ENCODE peak calls at places on chromosome 9, in ten cellular contexts. E is DND-41, M is retinal pigment epithelial cell, S is HCT116, I is tibial nerve, U is A549, N is body of pancreas, Y is H1, O is astrocyte, A is coronary artery. T is an unnamed sample.

GRCh38 chr9:114779352-114779845 is 26.4 kb downstream of the TNFSF15 start:
- DNase-seq in S (peak; percentile 22), E (no peak), I (no peak), U (peak; percentile 56), N (peak; percentile 92), M (peak; percentile 95), O (peak; percentile 28), Y (no peak), A (no peak), T (no peak)

GRCh38 chr9:116686135-116686534 is 970 bp upstream of the TRIM32 start:
- DNase-seq in N (no peak), E (no peak), M (no peak), A (no peak), S (no peak), Y (no peak), U (no peak), I (no peak), O (no peak), T (no peak)

GRCh38 chr9:116842658-116843057 is 155.6 kb downstream of the TRIM32 start:
- DNase-seq in U (no peak), A (no peak), I (no peak), Y (peak; percentile 39), N (no peak), E (no peak), S (no peak), M (no peak), O (no peak), T (no peak)

GRCh38 chr9:115164511-115164974 is 46.6 kb upstream of the TNC start:
- DNase-seq in E (peak; percentile 47), N (peak; percentile 17), S (peak; percentile 94), A (no peak), Y (no peak), U (no peak), I (no peak), M (peak; percentile 70), O (peak; percentile 69), T (peak; percentile 57)

GRCh38 chr9:115411993-115412452 is 294.1 kb upstream of the TNC start:
- DNase-seq in O (peak; percentile 85), S (no peak), E (no peak), Y (no peak), N (no peak), A (no peak), U (no peak), I (no peak), M (no peak), T (peak; percentile 97)

GRCh38 chr9:14428781-14429230 is 114.9 kb upstream of the NFIB start:
- DNase-seq in M (no peak), O (peak; percentile 38), N (peak; percentile 72), S (peak; percentile 57), Y (peak; percentile 41), I (peak; percentile 82), U (peak; percentile 41), A (peak; percentile 79), E (peak; percentile 44), T (peak; percentile 59)

GRCh38 chr9:92686954-92687353 is 17.0 kb upstream of the IPPK start:
- DNase-seq in O (no peak), I (no peak), U (no peak), E (no peak), N (no peak), Y (no peak), S (no peak), A (peak; percentile 17), M (no peak), T (no peak)

GRCh38 chr9:92187989-92188714 is 72.9 kb upstream of the SPTLC1 start:
- DNase-seq in O (peak; percentile 6), N (no peak), I (no peak), M (no peak), Y (no peak), E (no peak), A (no peak), U (no peak), S (no peak), T (no peak)

GRCh38 chr9:15975101-15975778 is 422.4 kb downstream of the CCDC171 start:
- DNase-seq in U (no peak), S (no peak), M (no peak), O (no peak), N (no peak), I (no peak), E (no peak), Y (no peak), A (no peak), T (no peak)

GRCh38 chr9:129665008-129665771 is at the start of gene PRRX2:
- DNase-seq in S (no peak), O (peak; percentile 36), A (no peak), Y (no peak), N (no peak), U (peak; percentile 49), E (no peak), I (no peak), M (no peak), T (peak; percentile 82)

GRCh38 chr9:123339666-123340414 is 16.2 kb upstream of the CRB2 start:
- DNase-seq in I (no peak), Y (no peak), U (no peak), A (no peak), E (no peak), S (no peak), O (peak; percentile 33), N (no peak), M (peak; percentile 85), T (no peak)

GRCh38 chr9:120109242-120109641 is 470.7 kb downstream of the CDK5RAP2 start:
- DNase-seq in A (no peak), I (no peak), Y (peak; percentile 50), U (peak; percentile 44), S (peak; percentile 44), E (peak; percentile 5), M (no peak), N (no peak), O (no peak), T (peak; percentile 3)

GRCh38 chr9:116791314-116791713 is 104.2 kb downstream of the TRIM32 start:
- DNase-seq in M (no peak), N (no peak), I (no peak), A (no peak), E (no peak), O (no peak), S (no peak), Y (no peak), U (no peak), T (no peak)

GRCh38 chr9:131977074-131977838 is 102.4 kb downstream of the MED27 start:
- DNase-seq in S (no peak), M (no peak), Y (no peak), I (no peak), U (no peak), N (no peak), E (no peak), O (no peak), A (no peak), T (no peak)

GRCh38 chr9:107086460-107086859 is 196.6 kb upstream of the RAD23B start:
- DNase-seq in S (no peak), O (no peak), E (no peak), A (no peak), N (no peak), U (no peak), M (no peak), Y (no peak), I (no peak), T (no peak)

GRCh38 chr9:107090218-107090617 is 192.9 kb upstream of the RAD23B start:
- DNase-seq in O (no peak), M (no peak), I (no peak), Y (no peak), N (no peak), A (no peak), U (no peak), E (no peak), S (no peak), T (no peak)

DNA sequence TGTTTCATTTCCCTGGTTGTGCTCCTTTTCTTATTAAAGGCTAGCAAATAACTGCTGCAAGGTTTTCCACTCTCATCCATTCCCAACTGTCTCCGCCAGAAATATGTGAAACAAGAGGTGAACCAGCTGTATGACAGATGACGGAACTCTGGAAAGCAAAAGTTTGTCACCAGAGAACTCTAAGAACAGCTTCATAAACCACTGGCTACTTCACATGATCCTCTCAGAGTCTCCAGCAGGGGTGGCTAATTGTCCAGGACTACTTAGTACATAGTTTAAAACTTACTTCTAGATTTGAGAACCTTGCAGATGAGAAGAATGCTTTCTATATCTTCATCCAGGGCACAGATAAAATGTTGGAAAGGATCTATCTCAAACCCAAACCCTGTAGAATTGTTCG is 195.8 kb upstream of the RAD23B start:
- DNase-seq in I (no peak), M (no peak), O (no peak), S (no peak), N (no peak), Y (no peak), E (no peak), U (no peak), A (no peak), T (peak; percentile 6)
- TF ChIP-seq CTCF in I (no peak), M (no peak), O (no peak), S (peak; percentile 13), N (no peak), Y (no peak), E (no peak), U (no peak), A (no peak), T (peak; percentile 35)

DNA sequence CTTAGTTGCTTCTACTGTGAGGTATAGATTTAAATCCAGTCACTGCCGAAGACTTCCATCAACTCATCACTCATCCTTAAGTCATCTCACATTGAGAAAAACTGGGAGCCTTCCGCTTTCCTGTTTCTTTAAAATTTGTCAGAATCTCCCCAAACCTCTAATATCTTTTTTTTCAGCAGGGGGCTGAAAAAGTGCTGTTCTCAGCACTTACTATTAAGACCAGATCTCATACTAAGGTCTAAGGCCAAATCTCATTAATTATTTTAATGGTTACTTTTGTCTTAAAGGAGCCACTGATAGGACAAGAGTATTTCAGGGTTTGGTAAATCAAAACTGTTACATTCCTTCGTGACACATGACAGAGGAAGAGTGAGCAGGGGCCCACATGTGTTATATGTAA is 134.6 kb upstream of the PRSS3 start:
- DNase-seq in E (no peak), A (no peak), M (no peak), N (no peak), O (no peak), Y (no peak), S (no peak), U (no peak), I (no peak), T (no peak)
- H3K4me3 ChIP-seq in E (no peak overlapping the region), A (no peak overlapping the region), M (no peak overlapping the region), N (no peak overlapping the region), O (no peak overlapping the region), Y (no peak overlapping the region), S (no peak overlapping the region), U (no peak overlapping the region), I (no peak overlapping the region), T (no peak overlapping the region)

GRCh38 chr9:135440620-135441019 is 39.0 kb upstream of the PPP1R26 start:
- DNase-seq in Y (no peak), E (no peak), N (peak; percentile 39), O (no peak), U (peak; percentile 41), I (no peak), M (no peak), S (peak; percentile 26), A (no peak), T (no peak)
- TF ChIP-seq CTCF in Y (no peak), E (no peak), N (peak; percentile 43), O (no peak), U (peak; percentile 69), I (no peak), M (no peak), S (peak; percentile 38), A (no peak), T (peak; percentile 7)

DNA sequence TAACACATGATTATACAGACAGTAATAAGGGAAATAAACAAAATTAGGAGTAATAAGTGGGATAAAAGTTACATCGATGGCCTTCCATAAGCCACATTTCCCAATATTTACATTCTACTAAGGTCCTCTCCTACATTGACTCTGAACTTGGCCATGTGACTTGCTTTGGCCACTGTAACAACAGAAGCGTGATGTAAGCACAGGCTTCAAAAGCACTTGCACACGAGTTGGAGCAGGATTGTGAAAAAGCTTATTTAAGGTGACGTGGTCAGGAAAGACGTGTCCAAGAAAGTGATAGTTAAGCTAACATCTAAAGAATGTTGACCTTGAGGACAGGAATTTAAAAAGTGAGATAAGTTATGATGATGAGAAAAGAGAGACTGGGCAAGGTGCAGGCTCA is 9.8 kb upstream of the CEMIP2 start:
- DNase-seq in Y (no peak), S (no peak), O (no peak), E (no peak), N (no peak), I (no peak), A (no peak), M (no peak), U (no peak), T (no peak)
- H3K4me3 ChIP-seq in Y (no peak overlapping the region), S (no peak overlapping the region), O (no peak overlapping the region), E (no peak overlapping the region), N (no peak overlapping the region), I (no peak overlapping the region), A (no peak overlapping the region), M (no peak overlapping the region), U (no peak overlapping the region), T (no peak overlapping the region)